ENCODE peak calls at places on chromosomes 13 and 19, in ten cellular contexts. G, A, R, Y, P, Z, J, M, L and H are unnamed samples.

GRCh38 chr19:22530042-22530441 is 104.1 kb upstream of the ZNF492 start:
- DNase-seq in G (no peak), A (no peak), R (no peak), Y (no peak), P (no peak), Z (no peak), J (no peak), M (no peak), L (no peak), H (no peak)

GRCh38 chr13:74067818-74068217 is 66.4 kb downstream of the KLF12 start:
- DNase-seq in G (no peak), A (no peak), R (no peak), Y (peak; percentile 65), P (no peak), Z (no peak), J (no peak), M (peak; percentile 22), L (peak; percentile 6), H (no peak)

GRCh38 chr13:49376121-49376520 is 67.7 kb downstream of the CAB39L start:
- DNase-seq in G (no peak), A (no peak), R (no peak), Y (no peak), P (no peak), Z (no peak), J (no peak), M (no peak), L (no peak), H (no peak)

GRCh38 chr19:38704488-38705026 is 39.7 kb downstream of the CAPN12 start:
- DNase-seq in G (no peak), A (no peak), R (no peak), Y (no peak), P (no peak), Z (no peak), J (no peak), M (no peak), L (no peak), H (no peak)

GRCh38 chr19:33891773-33892172 is 95.1 kb downstream of the KCTD15 start:
- DNase-seq in G (no peak), A (no peak), R (no peak), Y (no peak), P (no peak), Z (no peak), J (no peak), M (no peak), L (no peak), H (no peak)

GRCh38 chr19:54551950-54552912 is 21.4 kb upstream of the LILRA2 start:
- DNase-seq in G (no peak), A (no peak), R (no peak), Y (no peak), P (no peak), Z (no peak), J (peak; percentile 23), M (no peak), L (no peak), H (no peak)

GRCh38 chr19:48806818-48807589 is 3.8 kb downstream of the BCAT2 start:
- DNase-seq in G (no peak), A (no peak), R (no peak), Y (peak; percentile 57), P (no peak), Z (no peak), J (no peak), M (peak; percentile 37), L (peak; percentile 57), H (no peak)

GRCh38 chr13:112194167-112194530 is 127.2 kb downstream of the SOX1 start:
- DNase-seq in G (no peak), A (no peak), R (no peak), Y (no peak), P (no peak), Z (no peak), J (no peak), M (no peak), L (no peak), H (no peak)

GRCh38 chr19:33219261-33219812 is 6.3 kb downstream of the SLC7A10 start:
- DNase-seq in G (no peak), A (no peak), R (no peak), Y (no peak), P (peak; percentile 52), Z (no peak), J (no peak), M (no peak), L (peak; percentile 46), H (no peak)

GRCh38 chr19:54164369-54165068 is 5.0 kb upstream of the LENG1 start:
- DNase-seq in G (no peak), A (no peak), R (peak; percentile 88), Y (peak; percentile 57), P (peak; percentile 44), Z (peak; percentile 80), J (no peak), M (no peak), L (peak; percentile 83), H (peak; percentile 44)

GRCh38 chr13:21079761-21080730 is 18.7 kb upstream of the LATS2 start:
- DNase-seq in G (no peak), A (peak; percentile 83), R (no peak), Y (peak; percentile 84), P (no peak), Z (peak; percentile 88), J (no peak), M (peak; percentile 95), L (peak; percentile 78), H (no peak)

GRCh38 chr19:42270346-42271044 is 1.4 kb downstream of the CIC start:
- DNase-seq in G (peak; percentile 48), A (peak; percentile 74), R (peak; percentile 63), Y (peak; percentile 57), P (no peak), Z (peak; percentile 64), J (peak; percentile 63), M (peak; percentile 91), L (peak; percentile 81), H (peak; percentile 75)

GRCh38 chr13:42645717-42646116 is 71.8 kb downstream of the TNFSF11 start:
- DNase-seq in G (no peak), A (no peak), R (no peak), Y (no peak), P (no peak), Z (no peak), J (no peak), M (no peak), L (no peak), H (no peak)

GRCh38 chr13:70634893-70635292 is 526.6 kb upstream of the KLHL1 start:
- DNase-seq in G (no peak), A (no peak), R (no peak), Y (no peak), P (no peak), Z (no peak), J (no peak), M (no peak), L (no peak), H (no peak)

GRCh38 chr13:43408274-43408673 is 378.5 kb downstream of the ENOX1 start:
- DNase-seq in G (no peak), A (no peak), R (no peak), Y (peak; percentile 20), P (no peak), Z (no peak), J (no peak), M (no peak), L (no peak), H (no peak)

GRCh38 chr13:28918030-28918429 is 97.9 kb downstream of the MTUS2 start:
- DNase-seq in G (no peak), A (no peak), R (no peak), Y (no peak), P (no peak), Z (no peak), J (no peak), M (no peak), L (no peak), H (no peak)

GRCh38 chr13:41651413-41652068 is 194.2 kb downstream of the RGCC start:
- DNase-seq in G (no peak), A (no peak), R (no peak), Y (no peak), P (no peak), Z (no peak), J (no peak), M (peak; percentile 46), L (no peak), H (no peak)

GRCh38 chr19:6063576-6063961 is 46.7 kb downstream of the RFX2 start:
- DNase-seq in G (no peak), A (no peak), R (no peak), Y (no peak), P (no peak), Z (no peak), J (no peak), M (no peak), L (no peak), H (no peak)

GRCh38 chr19:52115526-52116053 is 20.0 kb upstream of the ZNF841 start:
- DNase-seq in G (no peak), A (no peak), R (no peak), Y (no peak), P (no peak), Z (no peak), J (no peak), M (no peak), L (no peak), H (no peak)

GRCh38 chr13:86002921-86003488 is 203.8 kb upstream of the SLITRK6 start:
- DNase-seq in G (no peak), A (no peak), R (no peak), Y (no peak), P (peak; percentile 3), Z (no peak), J (no peak), M (no peak), L (no peak), H (no peak)

GRCh38 chr13:111313911-111314425 is 6.5 kb upstream of the TEX29 start:
- DNase-seq in G (no peak), A (no peak), R (no peak), Y (no peak), P (no peak), Z (no peak), J (no peak), M (no peak), L (no peak), H (no peak)

GRCh38 chr19:41324231-41324702 is 14.3 kb downstream of the CCDC97 start:
- DNase-seq in G (peak; percentile 12), A (no peak), R (no peak), Y (no peak), P (no peak), Z (peak; percentile 40), J (peak; percentile 15), M (no peak), L (peak; percentile 33), H (peak; percentile 81)

GRCh38 chr19:54574051-54574450 is 461 bp downstream of the LILRA2 start:
- DNase-seq in G (no peak), A (no peak), R (no peak), Y (no peak), P (no peak), Z (no peak), J (no peak), M (no peak), L (no peak), H (no peak)

GRCh38 chr13:26623125-26623524 is 65.6 kb downstream of the WASF3 start:
- DNase-seq in G (no peak), A (no peak), R (no peak), Y (peak; percentile 19), P (no peak), Z (no peak), J (no peak), M (no peak), L (no peak), H (no peak)

GRCh38 chr19:55667958-55668357 is 7.1 kb upstream of the EPN1 start:
- DNase-seq in G (no peak), A (no peak), R (peak; percentile 72), Y (no peak), P (no peak), Z (no peak), J (no peak), M (no peak), L (no peak), H (no peak)

GRCh38 chr13:52022355-52022754 is 2.1 kb upstream of the UTP14C start:
- DNase-seq in G (no peak), A (no peak), R (no peak), Y (no peak), P (no peak), Z (no peak), J (no peak), M (no peak), L (no peak), H (no peak)

GRCh38 chr13:41293272-41293671 is 17.8 kb upstream of the NAA16 start:
- DNase-seq in G (no peak), A (no peak), R (no peak), Y (no peak), P (no peak), Z (no peak), J (no peak), M (no peak), L (no peak), H (no peak)

GRCh38 chr13:51714663-51715168 is 89.2 kb downstream of the DHRS12 start:
- DNase-seq in G (no peak), A (no peak), R (no peak), Y (peak; percentile 63), P (no peak), Z (peak; percentile 22), J (no peak), M (peak; percentile 62), L (no peak), H (peak; percentile 57)